ENCODE peak calls at places on chromosomes 16 and 17, in seven cellular contexts. One of them, this sample, is unnamed.

GRCh38 chr17:75024686-75025397 is 12.4 kb downstream of the MRPL58 start:
- DNase-seq in activated CD4-positive, alpha-beta T cell treated with anti-CD3 and anti-CD28 coated beads, Interleukin-2, amount 50 U/mL, for 48 hours: peak
- DNase-seq in activated effector memory CD4-positive, alpha-beta T cell treated with Interleukin-2 at 50 U/mL for 16 hours: peak
- DNase-seq in GM12865: no peak
- DNase-seq in putamen: no peak
- DNase-seq in EL: no peak
- DNase-seq in stimulated activated CD8-positive, alpha-beta memory T cell treated with anti-CD3 and anti-CD28 coated beads, Interleukin-4, amount 100 ng/mL, for 24 hours: no peak
- DNase-seq in this sample: peak

GRCh38 chr16:929227-929669 is 41.5 kb downstream of the LMF1 start:
- DNase-seq in activated CD4-positive, alpha-beta T cell treated with anti-CD3 and anti-CD28 coated beads, Interleukin-2, amount 50 U/mL, for 48 hours: no peak
- DNase-seq in activated effector memory CD4-positive, alpha-beta T cell treated with Interleukin-2 at 50 U/mL for 16 hours: no peak
- DNase-seq in GM12865: no peak
- DNase-seq in putamen: no peak
- DNase-seq in EL: no peak
- DNase-seq in stimulated activated CD8-positive, alpha-beta memory T cell treated with anti-CD3 and anti-CD28 coated beads, Interleukin-4, amount 100 ng/mL, for 24 hours: no peak
- DNase-seq in this sample: no peak

GRCh38 chr17:80097307-80097630 is 4.1 kb upstream of the GAA start:
- DNase-seq in activated CD4-positive, alpha-beta T cell treated with anti-CD3 and anti-CD28 coated beads, Interleukin-2, amount 50 U/mL, for 48 hours: no peak
- DNase-seq in activated effector memory CD4-positive, alpha-beta T cell treated with Interleukin-2 at 50 U/mL for 16 hours: no peak
- DNase-seq in GM12865: no peak
- DNase-seq in putamen: no peak
- DNase-seq in EL: no peak
- DNase-seq in stimulated activated CD8-positive, alpha-beta memory T cell treated with anti-CD3 and anti-CD28 coated beads, Interleukin-4, amount 100 ng/mL, for 24 hours: no peak
- DNase-seq in this sample: no peak

GRCh38 chr16:83899272-83899897 is 470 bp downstream of the MLYCD start:
- DNase-seq in activated CD4-positive, alpha-beta T cell treated with anti-CD3 and anti-CD28 coated beads, Interleukin-2, amount 50 U/mL, for 48 hours: peak
- DNase-seq in activated effector memory CD4-positive, alpha-beta T cell treated with Interleukin-2 at 50 U/mL for 16 hours: peak
- DNase-seq in GM12865: peak
- DNase-seq in putamen: no peak
- DNase-seq in EL: peak
- DNase-seq in stimulated activated CD8-positive, alpha-beta memory T cell treated with anti-CD3 and anti-CD28 coated beads, Interleukin-4, amount 100 ng/mL, for 24 hours: peak
- DNase-seq in this sample: peak

GRCh38 chr17:330993-331701 is 21.5 kb downstream of the RPH3AL start:
- DNase-seq in activated CD4-positive, alpha-beta T cell treated with anti-CD3 and anti-CD28 coated beads, Interleukin-2, amount 50 U/mL, for 48 hours: peak
- DNase-seq in activated effector memory CD4-positive, alpha-beta T cell treated with Interleukin-2 at 50 U/mL for 16 hours: peak
- DNase-seq in GM12865: no peak
- DNase-seq in putamen: peak
- DNase-seq in EL: no peak
- DNase-seq in stimulated activated CD8-positive, alpha-beta memory T cell treated with anti-CD3 and anti-CD28 coated beads, Interleukin-4, amount 100 ng/mL, for 24 hours: no peak
- DNase-seq in this sample: peak

GRCh38 chr17:491086-492014 is 138.7 kb upstream of the RPH3AL start:
- DNase-seq in activated CD4-positive, alpha-beta T cell treated with anti-CD3 and anti-CD28 coated beads, Interleukin-2, amount 50 U/mL, for 48 hours: peak
- DNase-seq in activated effector memory CD4-positive, alpha-beta T cell treated with Interleukin-2 at 50 U/mL for 16 hours: peak
- DNase-seq in GM12865: peak
- DNase-seq in putamen: no peak
- DNase-seq in EL: peak
- DNase-seq in stimulated activated CD8-positive, alpha-beta memory T cell treated with anti-CD3 and anti-CD28 coated beads, Interleukin-4, amount 100 ng/mL, for 24 hours: no peak
- DNase-seq in this sample: peak

GRCh38 chr17:38577645-38578173 is 28.0 kb downstream of the SRCIN1 start:
- DNase-seq in activated CD4-positive, alpha-beta T cell treated with anti-CD3 and anti-CD28 coated beads, Interleukin-2, amount 50 U/mL, for 48 hours: no peak
- DNase-seq in activated effector memory CD4-positive, alpha-beta T cell treated with Interleukin-2 at 50 U/mL for 16 hours: no peak
- DNase-seq in GM12865: no peak
- DNase-seq in putamen: no peak
- DNase-seq in EL: no peak
- DNase-seq in stimulated activated CD8-positive, alpha-beta memory T cell treated with anti-CD3 and anti-CD28 coated beads, Interleukin-4, amount 100 ng/mL, for 24 hours: no peak
- DNase-seq in this sample: no peak

GRCh38 chr17:49003557-49004511 is 6.6 kb downstream of the IGF2BP1 start:
- DNase-seq in activated CD4-positive, alpha-beta T cell treated with anti-CD3 and anti-CD28 coated beads, Interleukin-2, amount 50 U/mL, for 48 hours: peak
- DNase-seq in activated effector memory CD4-positive, alpha-beta T cell treated with Interleukin-2 at 50 U/mL for 16 hours: no peak
- DNase-seq in GM12865: no peak
- DNase-seq in putamen: no peak
- DNase-seq in EL: peak
- DNase-seq in stimulated activated CD8-positive, alpha-beta memory T cell treated with anti-CD3 and anti-CD28 coated beads, Interleukin-4, amount 100 ng/mL, for 24 hours: no peak
- DNase-seq in this sample: no peak

GRCh38 chr17:38908676-38909181 is 16.7 kb upstream of the LASP1NB start:
- DNase-seq in activated CD4-positive, alpha-beta T cell treated with anti-CD3 and anti-CD28 coated beads, Interleukin-2, amount 50 U/mL, for 48 hours: no peak
- DNase-seq in activated effector memory CD4-positive, alpha-beta T cell treated with Interleukin-2 at 50 U/mL for 16 hours: no peak
- DNase-seq in GM12865: peak
- DNase-seq in putamen: no peak
- DNase-seq in EL: no peak
- DNase-seq in stimulated activated CD8-positive, alpha-beta memory T cell treated with anti-CD3 and anti-CD28 coated beads, Interleukin-4, amount 100 ng/mL, for 24 hours: no peak
- DNase-seq in this sample: no peak

GRCh38 chr17:32490101-32490482 is 3.3 kb downstream of the CDK5R1 start:
- DNase-seq in activated CD4-positive, alpha-beta T cell treated with anti-CD3 and anti-CD28 coated beads, Interleukin-2, amount 50 U/mL, for 48 hours: peak
- DNase-seq in activated effector memory CD4-positive, alpha-beta T cell treated with Interleukin-2 at 50 U/mL for 16 hours: no peak
- DNase-seq in GM12865: peak
- DNase-seq in putamen: no peak
- DNase-seq in EL: no peak
- DNase-seq in stimulated activated CD8-positive, alpha-beta memory T cell treated with anti-CD3 and anti-CD28 coated beads, Interleukin-4, amount 100 ng/mL, for 24 hours: no peak
- DNase-seq in this sample: no peak

GRCh38 chr16:14302031-14302398 is 230.9 kb downstream of the MRTFB start:
- DNase-seq in activated CD4-positive, alpha-beta T cell treated with anti-CD3 and anti-CD28 coated beads, Interleukin-2, amount 50 U/mL, for 48 hours: peak
- DNase-seq in activated effector memory CD4-positive, alpha-beta T cell treated with Interleukin-2 at 50 U/mL for 16 hours: no peak
- DNase-seq in GM12865: peak
- DNase-seq in putamen: no peak
- DNase-seq in EL: peak
- DNase-seq in stimulated activated CD8-positive, alpha-beta memory T cell treated with anti-CD3 and anti-CD28 coated beads, Interleukin-4, amount 100 ng/mL, for 24 hours: no peak
- DNase-seq in this sample: no peak

GRCh38 chr17:13917635-13918034 is 151.7 kb upstream of the COX10 start:
- DNase-seq in activated CD4-positive, alpha-beta T cell treated with anti-CD3 and anti-CD28 coated beads, Interleukin-2, amount 50 U/mL, for 48 hours: no peak
- DNase-seq in activated effector memory CD4-positive, alpha-beta T cell treated with Interleukin-2 at 50 U/mL for 16 hours: no peak
- DNase-seq in GM12865: no peak
- DNase-seq in putamen: no peak
- DNase-seq in EL: no peak
- DNase-seq in stimulated activated CD8-positive, alpha-beta memory T cell treated with anti-CD3 and anti-CD28 coated beads, Interleukin-4, amount 100 ng/mL, for 24 hours: no peak
- DNase-seq in this sample: no peak

GRCh38 chr17:47744168-47745036 is 11.4 kb downstream of the TBX21 start:
- DNase-seq in activated CD4-positive, alpha-beta T cell treated with anti-CD3 and anti-CD28 coated beads, Interleukin-2, amount 50 U/mL, for 48 hours: no peak
- DNase-seq in activated effector memory CD4-positive, alpha-beta T cell treated with Interleukin-2 at 50 U/mL for 16 hours: no peak
- DNase-seq in GM12865: no peak
- DNase-seq in putamen: no peak
- DNase-seq in EL: no peak
- DNase-seq in stimulated activated CD8-positive, alpha-beta memory T cell treated with anti-CD3 and anti-CD28 coated beads, Interleukin-4, amount 100 ng/mL, for 24 hours: no peak
- DNase-seq in this sample: no peak

GRCh38 chr17:80218391-80218790 is 1.7 kb downstream of the SGSH start:
- DNase-seq in activated CD4-positive, alpha-beta T cell treated with anti-CD3 and anti-CD28 coated beads, Interleukin-2, amount 50 U/mL, for 48 hours: no peak
- DNase-seq in activated effector memory CD4-positive, alpha-beta T cell treated with Interleukin-2 at 50 U/mL for 16 hours: no peak
- DNase-seq in GM12865: no peak
- DNase-seq in putamen: no peak
- DNase-seq in EL: no peak
- DNase-seq in stimulated activated CD8-positive, alpha-beta memory T cell treated with anti-CD3 and anti-CD28 coated beads, Interleukin-4, amount 100 ng/mL, for 24 hours: no peak
- DNase-seq in this sample: no peak

GRCh38 chr17:69434164-69434579 is 19.7 kb downstream of the MAP2K6 start:
- DNase-seq in activated CD4-positive, alpha-beta T cell treated with anti-CD3 and anti-CD28 coated beads, Interleukin-2, amount 50 U/mL, for 48 hours: no peak
- DNase-seq in activated effector memory CD4-positive, alpha-beta T cell treated with Interleukin-2 at 50 U/mL for 16 hours: no peak
- DNase-seq in GM12865: no peak
- DNase-seq in putamen: peak
- DNase-seq in EL: peak
- DNase-seq in stimulated activated CD8-positive, alpha-beta memory T cell treated with anti-CD3 and anti-CD28 coated beads, Interleukin-4, amount 100 ng/mL, for 24 hours: no peak
- DNase-seq in this sample: no peak

GRCh38 chr17:14061666-14062560 is 7.4 kb upstream of the COX10 start:
- DNase-seq in activated CD4-positive, alpha-beta T cell treated with anti-CD3 and anti-CD28 coated beads, Interleukin-2, amount 50 U/mL, for 48 hours: no peak
- DNase-seq in activated effector memory CD4-positive, alpha-beta T cell treated with Interleukin-2 at 50 U/mL for 16 hours: no peak
- DNase-seq in GM12865: no peak
- DNase-seq in putamen: no peak
- DNase-seq in EL: peak
- DNase-seq in stimulated activated CD8-positive, alpha-beta memory T cell treated with anti-CD3 and anti-CD28 coated beads, Interleukin-4, amount 100 ng/mL, for 24 hours: no peak
- DNase-seq in this sample: no peak

GRCh38 chr17:43753488-43754129 is 5.0 kb downstream of the SOST start:
- DNase-seq in activated CD4-positive, alpha-beta T cell treated with anti-CD3 and anti-CD28 coated beads, Interleukin-2, amount 50 U/mL, for 48 hours: no peak
- DNase-seq in activated effector memory CD4-positive, alpha-beta T cell treated with Interleukin-2 at 50 U/mL for 16 hours: no peak
- DNase-seq in GM12865: peak
- DNase-seq in putamen: no peak
- DNase-seq in EL: peak
- DNase-seq in stimulated activated CD8-positive, alpha-beta memory T cell treated with anti-CD3 and anti-CD28 coated beads, Interleukin-4, amount 100 ng/mL, for 24 hours: no peak
- DNase-seq in this sample: no peak

GRCh38 chr16:4272114-4272954 is 489 bp downstream of the TFAP4 start:
- DNase-seq in activated CD4-positive, alpha-beta T cell treated with anti-CD3 and anti-CD28 coated beads, Interleukin-2, amount 50 U/mL, for 48 hours: peak
- DNase-seq in activated effector memory CD4-positive, alpha-beta T cell treated with Interleukin-2 at 50 U/mL for 16 hours: peak
- DNase-seq in GM12865: peak
- DNase-seq in putamen: peak
- DNase-seq in EL: peak
- DNase-seq in stimulated activated CD8-positive, alpha-beta memory T cell treated with anti-CD3 and anti-CD28 coated beads, Interleukin-4, amount 100 ng/mL, for 24 hours: no peak
- DNase-seq in this sample: peak

GRCh38 chr16:2191446-2191706 is 5.0 kb downstream of the CASKIN1 start:
- DNase-seq in activated CD4-positive, alpha-beta T cell treated with anti-CD3 and anti-CD28 coated beads, Interleukin-2, amount 50 U/mL, for 48 hours: no peak
- DNase-seq in activated effector memory CD4-positive, alpha-beta T cell treated with Interleukin-2 at 50 U/mL for 16 hours: no peak
- DNase-seq in GM12865: no peak
- DNase-seq in putamen: no peak
- DNase-seq in EL: no peak
- DNase-seq in stimulated activated CD8-positive, alpha-beta memory T cell treated with anti-CD3 and anti-CD28 coated beads, Interleukin-4, amount 100 ng/mL, for 24 hours: no peak
- DNase-seq in this sample: no peak

GRCh38 chr17:57284583-57284982 is 28.3 kb downstream of the MSI2 start:
- DNase-seq in activated CD4-positive, alpha-beta T cell treated with anti-CD3 and anti-CD28 coated beads, Interleukin-2, amount 50 U/mL, for 48 hours: no peak
- DNase-seq in activated effector memory CD4-positive, alpha-beta T cell treated with Interleukin-2 at 50 U/mL for 16 hours: no peak
- DNase-seq in GM12865: no peak
- DNase-seq in putamen: no peak
- DNase-seq in EL: no peak
- DNase-seq in stimulated activated CD8-positive, alpha-beta memory T cell treated with anti-CD3 and anti-CD28 coated beads, Interleukin-4, amount 100 ng/mL, for 24 hours: no peak
- DNase-seq in this sample: peak

GRCh38 chr17:63433746-63434591 is 12.1 kb downstream of the CYB561 start:
- DNase-seq in activated CD4-positive, alpha-beta T cell treated with anti-CD3 and anti-CD28 coated beads, Interleukin-2, amount 50 U/mL, for 48 hours: no peak
- DNase-seq in activated effector memory CD4-positive, alpha-beta T cell treated with Interleukin-2 at 50 U/mL for 16 hours: no peak
- DNase-seq in GM12865: no peak
- DNase-seq in putamen: no peak
- DNase-seq in EL: peak
- DNase-seq in stimulated activated CD8-positive, alpha-beta memory T cell treated with anti-CD3 and anti-CD28 coated beads, Interleukin-4, amount 100 ng/mL, for 24 hours: no peak
- DNase-seq in this sample: no peak

GRCh38 chr17:50923611-50924010 is 57.5 kb upstream of the TOB1 start:
- DNase-seq in activated CD4-positive, alpha-beta T cell treated with anti-CD3 and anti-CD28 coated beads, Interleukin-2, amount 50 U/mL, for 48 hours: no peak
- DNase-seq in activated effector memory CD4-positive, alpha-beta T cell treated with Interleukin-2 at 50 U/mL for 16 hours: no peak
- DNase-seq in GM12865: no peak
- DNase-seq in putamen: no peak
- DNase-seq in EL: no peak
- DNase-seq in stimulated activated CD8-positive, alpha-beta memory T cell treated with anti-CD3 and anti-CD28 coated beads, Interleukin-4, amount 100 ng/mL, for 24 hours: no peak
- DNase-seq in this sample: no peak

GRCh38 chr17:42675984-42676423 is 790 bp downstream of the PLEKHH3 start:
- DNase-seq in activated CD4-positive, alpha-beta T cell treated with anti-CD3 and anti-CD28 coated beads, Interleukin-2, amount 50 U/mL, for 48 hours: no peak
- DNase-seq in activated effector memory CD4-positive, alpha-beta T cell treated with Interleukin-2 at 50 U/mL for 16 hours: no peak
- DNase-seq in GM12865: peak
- DNase-seq in putamen: no peak
- DNase-seq in EL: peak
- DNase-seq in stimulated activated CD8-positive, alpha-beta memory T cell treated with anti-CD3 and anti-CD28 coated beads, Interleukin-4, amount 100 ng/mL, for 24 hours: no peak
- DNase-seq in this sample: no peak

GRCh38 chr16:49280861-49281331 is 742 bp downstream of the CBLN1 start:
- DNase-seq in activated CD4-positive, alpha-beta T cell treated with anti-CD3 and anti-CD28 coated beads, Interleukin-2, amount 50 U/mL, for 48 hours: no peak
- DNase-seq in activated effector memory CD4-positive, alpha-beta T cell treated with Interleukin-2 at 50 U/mL for 16 hours: no peak
- DNase-seq in GM12865: no peak
- DNase-seq in putamen: no peak
- DNase-seq in EL: no peak
- DNase-seq in stimulated activated CD8-positive, alpha-beta memory T cell treated with anti-CD3 and anti-CD28 coated beads, Interleukin-4, amount 100 ng/mL, for 24 hours: no peak
- DNase-seq in this sample: no peak

GRCh38 chr16:59971264-59971663 is 1237.1 kb upstream of the GOT2 start:
- DNase-seq in activated CD4-positive, alpha-beta T cell treated with anti-CD3 and anti-CD28 coated beads, Interleukin-2, amount 50 U/mL, for 48 hours: no peak
- DNase-seq in activated effector memory CD4-positive, alpha-beta T cell treated with Interleukin-2 at 50 U/mL for 16 hours: no peak
- DNase-seq in GM12865: no peak
- DNase-seq in putamen: no peak
- DNase-seq in EL: peak
- DNase-seq in stimulated activated CD8-positive, alpha-beta memory T cell treated with anti-CD3 and anti-CD28 coated beads, Interleukin-4, amount 100 ng/mL, for 24 hours: no peak
- DNase-seq in this sample: no peak

GRCh38 chr17:83195330-83196087 is 116.1 kb downstream of the METRNL start:
- DNase-seq in activated CD4-positive, alpha-beta T cell treated with anti-CD3 and anti-CD28 coated beads, Interleukin-2, amount 50 U/mL, for 48 hours: no peak
- DNase-seq in activated effector memory CD4-positive, alpha-beta T cell treated with Interleukin-2 at 50 U/mL for 16 hours: no peak
- DNase-seq in GM12865: no peak
- DNase-seq in putamen: no peak
- DNase-seq in EL: peak
- DNase-seq in stimulated activated CD8-positive, alpha-beta memory T cell treated with anti-CD3 and anti-CD28 coated beads, Interleukin-4, amount 100 ng/mL, for 24 hours: no peak
- DNase-seq in this sample: no peak

GRCh38 chr17:61583242-61583641 is 7.8 kb downstream of the NACA2 start:
- DNase-seq in activated CD4-positive, alpha-beta T cell treated with anti-CD3 and anti-CD28 coated beads, Interleukin-2, amount 50 U/mL, for 48 hours: no peak
- DNase-seq in activated effector memory CD4-positive, alpha-beta T cell treated with Interleukin-2 at 50 U/mL for 16 hours: no peak
- DNase-seq in GM12865: peak
- DNase-seq in putamen: no peak
- DNase-seq in EL: peak
- DNase-seq in stimulated activated CD8-positive, alpha-beta memory T cell treated with anti-CD3 and anti-CD28 coated beads, Interleukin-4, amount 100 ng/mL, for 24 hours: no peak
- DNase-seq in this sample: no peak

GRCh38 chr16:73095885-73096341 is 48.0 kb upstream of the ZFHX3 start:
- DNase-seq in activated CD4-positive, alpha-beta T cell treated with anti-CD3 and anti-CD28 coated beads, Interleukin-2, amount 50 U/mL, for 48 hours: no peak
- DNase-seq in activated effector memory CD4-positive, alpha-beta T cell treated with Interleukin-2 at 50 U/mL for 16 hours: no peak
- DNase-seq in GM12865: no peak
- DNase-seq in putamen: no peak
- DNase-seq in EL: no peak
- DNase-seq in stimulated activated CD8-positive, alpha-beta memory T cell treated with anti-CD3 and anti-CD28 coated beads, Interleukin-4, amount 100 ng/mL, for 24 hours: no peak
- DNase-seq in this sample: no peak

GRCh38 chr17:19299214-19299747 is 62.1 kb downstream of the EPN2 start:
- DNase-seq in activated CD4-positive, alpha-beta T cell treated with anti-CD3 and anti-CD28 coated beads, Interleukin-2, amount 50 U/mL, for 48 hours: no peak
- DNase-seq in activated effector memory CD4-positive, alpha-beta T cell treated with Interleukin-2 at 50 U/mL for 16 hours: no peak
- DNase-seq in GM12865: no peak
- DNase-seq in putamen: no peak
- DNase-seq in EL: no peak
- DNase-seq in stimulated activated CD8-positive, alpha-beta memory T cell treated with anti-CD3 and anti-CD28 coated beads, Interleukin-4, amount 100 ng/mL, for 24 hours: no peak
- DNase-seq in this sample: no peak

GRCh38 chr16:20610892-20611349 is 34.8 kb upstream of the ACSM2B start:
- DNase-seq in activated CD4-positive, alpha-beta T cell treated with anti-CD3 and anti-CD28 coated beads, Interleukin-2, amount 50 U/mL, for 48 hours: no peak
- DNase-seq in activated effector memory CD4-positive, alpha-beta T cell treated with Interleukin-2 at 50 U/mL for 16 hours: no peak
- DNase-seq in GM12865: no peak
- DNase-seq in putamen: no peak
- DNase-seq in EL: no peak
- DNase-seq in stimulated activated CD8-positive, alpha-beta memory T cell treated with anti-CD3 and anti-CD28 coated beads, Interleukin-4, amount 100 ng/mL, for 24 hours: no peak
- DNase-seq in this sample: no peak

GRCh38 chr17:81310963-81311550 is 15.9 kb upstream of the SLC38A10 start:
- DNase-seq in activated CD4-positive, alpha-beta T cell treated with anti-CD3 and anti-CD28 coated beads, Interleukin-2, amount 50 U/mL, for 48 hours: no peak
- DNase-seq in activated effector memory CD4-positive, alpha-beta T cell treated with Interleukin-2 at 50 U/mL for 16 hours: no peak
- DNase-seq in GM12865: no peak
- DNase-seq in putamen: no peak
- DNase-seq in EL: no peak
- DNase-seq in stimulated activated CD8-positive, alpha-beta memory T cell treated with anti-CD3 and anti-CD28 coated beads, Interleukin-4, amount 100 ng/mL, for 24 hours: no peak
- DNase-seq in this sample: no peak

GRCh38 chr16:25751230-25751629 is 59.5 kb downstream of the HS3ST4 start:
- DNase-seq in activated CD4-positive, alpha-beta T cell treated with anti-CD3 and anti-CD28 coated beads, Interleukin-2, amount 50 U/mL, for 48 hours: no peak
- DNase-seq in activated effector memory CD4-positive, alpha-beta T cell treated with Interleukin-2 at 50 U/mL for 16 hours: no peak
- DNase-seq in GM12865: no peak
- DNase-seq in putamen: no peak
- DNase-seq in EL: no peak
- DNase-seq in stimulated activated CD8-positive, alpha-beta memory T cell treated with anti-CD3 and anti-CD28 coated beads, Interleukin-4, amount 100 ng/mL, for 24 hours: no peak
- DNase-seq in this sample: no peak

GRCh38 chr16:53822936-53823529 is 119.1 kb downstream of the FTO start:
- DNase-seq in activated CD4-positive, alpha-beta T cell treated with anti-CD3 and anti-CD28 coated beads, Interleukin-2, amount 50 U/mL, for 48 hours: no peak
- DNase-seq in activated effector memory CD4-positive, alpha-beta T cell treated with Interleukin-2 at 50 U/mL for 16 hours: no peak
- DNase-seq in GM12865: peak
- DNase-seq in putamen: no peak
- DNase-seq in EL: peak
- DNase-seq in stimulated activated CD8-positive, alpha-beta memory T cell treated with anti-CD3 and anti-CD28 coated beads, Interleukin-4, amount 100 ng/mL, for 24 hours: no peak
- DNase-seq in this sample: peak

GRCh38 chr17:33519692-33520091 is 226.6 kb upstream of the ASIC2 start:
- DNase-seq in activated CD4-positive, alpha-beta T cell treated with anti-CD3 and anti-CD28 coated beads, Interleukin-2, amount 50 U/mL, for 48 hours: no peak
- DNase-seq in activated effector memory CD4-positive, alpha-beta T cell treated with Interleukin-2 at 50 U/mL for 16 hours: no peak
- DNase-seq in GM12865: no peak
- DNase-seq in putamen: no peak
- DNase-seq in EL: no peak
- DNase-seq in stimulated activated CD8-positive, alpha-beta memory T cell treated with anti-CD3 and anti-CD28 coated beads, Interleukin-4, amount 100 ng/mL, for 24 hours: no peak
- DNase-seq in this sample: no peak

GRCh38 chr17:1324201-1324750 is 44.8 kb downstream of the TRARG1 start:
- DNase-seq in activated CD4-positive, alpha-beta T cell treated with anti-CD3 and anti-CD28 coated beads, Interleukin-2, amount 50 U/mL, for 48 hours: no peak
- DNase-seq in activated effector memory CD4-positive, alpha-beta T cell treated with Interleukin-2 at 50 U/mL for 16 hours: no peak
- DNase-seq in GM12865: no peak
- DNase-seq in putamen: no peak
- DNase-seq in EL: no peak
- DNase-seq in stimulated activated CD8-positive, alpha-beta memory T cell treated with anti-CD3 and anti-CD28 coated beads, Interleukin-4, amount 100 ng/mL, for 24 hours: no peak
- DNase-seq in this sample: peak

GRCh38 chr16:69351309-69352027 is at the start of gene TMED6:
- DNase-seq in activated CD4-positive, alpha-beta T cell treated with anti-CD3 and anti-CD28 coated beads, Interleukin-2, amount 50 U/mL, for 48 hours: no peak
- DNase-seq in activated effector memory CD4-positive, alpha-beta T cell treated with Interleukin-2 at 50 U/mL for 16 hours: no peak
- DNase-seq in GM12865: no peak
- DNase-seq in putamen: no peak
- DNase-seq in EL: no peak
- DNase-seq in stimulated activated CD8-positive, alpha-beta memory T cell treated with anti-CD3 and anti-CD28 coated beads, Interleukin-4, amount 100 ng/mL, for 24 hours: no peak
- DNase-seq in this sample: no peak

GRCh38 chr17:66949501-66949900 is 15.0 kb upstream of the CACNG4 start:
- DNase-seq in activated CD4-positive, alpha-beta T cell treated with anti-CD3 and anti-CD28 coated beads, Interleukin-2, amount 50 U/mL, for 48 hours: no peak
- DNase-seq in activated effector memory CD4-positive, alpha-beta T cell treated with Interleukin-2 at 50 U/mL for 16 hours: no peak
- DNase-seq in GM12865: no peak
- DNase-seq in putamen: peak
- DNase-seq in EL: peak
- DNase-seq in stimulated activated CD8-positive, alpha-beta memory T cell treated with anti-CD3 and anti-CD28 coated beads, Interleukin-4, amount 100 ng/mL, for 24 hours: no peak
- DNase-seq in this sample: no peak

GRCh38 chr16:11420895-11421294 is 75.6 kb downstream of the RMI2 start:
- DNase-seq in activated CD4-positive, alpha-beta T cell treated with anti-CD3 and anti-CD28 coated beads, Interleukin-2, amount 50 U/mL, for 48 hours: no peak
- DNase-seq in activated effector memory CD4-positive, alpha-beta T cell treated with Interleukin-2 at 50 U/mL for 16 hours: no peak
- DNase-seq in GM12865: no peak
- DNase-seq in putamen: no peak
- DNase-seq in EL: no peak
- DNase-seq in stimulated activated CD8-positive, alpha-beta memory T cell treated with anti-CD3 and anti-CD28 coated beads, Interleukin-4, amount 100 ng/mL, for 24 hours: no peak
- DNase-seq in this sample: no peak